ENCODE peak calls at places on chromosomes 11 and 22, in four cellular contexts. T, L, J and B are unnamed samples.

GRCh38 chr22:31952459-31952858 is 8.1 kb downstream of the YWHAH start:
- DNase-seq in T (no peak), J (no peak), L (no peak), B (no peak)

GRCh38 chr11:100739636-100740035 is 52.5 kb downstream of the ARHGAP42 start:
- DNase-seq in T (no peak), L (no peak), J (no peak), B (peak; percentile 55)

GRCh38 chr22:38110863-38111852 is 674 bp upstream of the BAIAP2L2 start:
- DNase-seq in L (no peak), T (no peak), J (no peak), B (peak; percentile 81)

GRCh38 chr11:29328961-29329441 is 687.8 kb downstream of the KCNA4 start:
- DNase-seq in J (no peak), T (no peak), L (no peak), B (peak; percentile 24)

GRCh38 chr11:9626778-9627394 is 37.0 kb upstream of the SWAP70 start:
- DNase-seq in T (no peak), L (no peak), J (no peak), B (no peak)

GRCh38 chr22:26174280-26174679 is 5.0 kb downstream of the SEZ6L start:
- DNase-seq in T (no peak), L (no peak), J (no peak), B (no peak)

GRCh38 chr22:30361916-30362631 is 5.3 kb downstream of the CCDC157 start:
- DNase-seq in L (no peak), T (no peak), J (no peak), B (no peak)

GRCh38 chr11:131661137-131661536 is 290.7 kb downstream of the NTM start:
- DNase-seq in J (no peak), L (no peak), T (no peak), B (no peak)

GRCh38 chr11:74255741-74256369 is 55.6 kb downstream of the P4HA3 start:
- DNase-seq in L (peak; percentile 60), T (peak; percentile 60), J (peak; percentile 58), B (peak; percentile 37)

GRCh38 chr22:32518848-32519247 is 44.2 kb downstream of the FBXO7 start:
- DNase-seq in L (peak; percentile 11), J (no peak), T (no peak), B (no peak)

GRCh38 chr11:113159967-113160621 is 154.3 kb upstream of the TTC12 start:
- DNase-seq in J (no peak), L (no peak), T (peak; percentile 65), B (no peak)

GRCh38 chr22:48955351-48956311 is 872.0 kb downstream of the BRD1 start:
- DNase-seq in J (no peak), L (no peak), T (peak; percentile 3), B (no peak)

GRCh38 chr22:36536717-36537116 is 7.8 kb upstream of the EIF3D start:
- DNase-seq in L (no peak), J (no peak), T (no peak), B (no peak)

GRCh38 chr11:76215946-76216345 is 9.6 kb upstream of the WNT11 start:
- DNase-seq in L (no peak), T (no peak), J (no peak), B (no peak)

GRCh38 chr11:119417726-119418540 is 5.0 kb downstream of the THY1 start:
- DNase-seq in L (no peak), J (no peak), T (peak; percentile 39), B (no peak)

GRCh38 chr11:77199346-77199745 is 71.3 kb downstream of the MYO7A start:
- DNase-seq in T (peak; percentile 6), J (no peak), L (no peak), B (no peak)

GRCh38 chr11:123107945-123108344 is 46.0 kb upstream of the HSPA8 start:
- DNase-seq in J (no peak), T (no peak), L (no peak), B (no peak)

GRCh38 chr11:11735586-11735985 is 106.2 kb upstream of the USP47 start:
- DNase-seq in L (no peak), J (no peak), T (no peak), B (no peak)

GRCh38 chr11:115164774-115165173 is 339.4 kb downstream of the CADM1 start:
- DNase-seq in J (no peak), L (no peak), T (no peak), B (no peak)

GRCh38 chr11:103601230-103601846 is 435.1 kb upstream of the DDI1 start:
- DNase-seq in T (no peak), J (peak; percentile 44), L (peak; percentile 45), B (peak; percentile 26)

GRCh38 chr11:74522776-74523175 is 29.3 kb upstream of the LIPT2 start:
- DNase-seq in L (no peak), J (no peak), T (no peak), B (no peak)

GRCh38 chr11:71582309-71582895 is at the start of gene KRTAP5-11:
- DNase-seq in L (no peak), T (no peak), J (no peak), B (no peak)

GRCh38 chr11:73597340-73597955 is 464 bp downstream of the FAM168A start:
- DNase-seq in J (no peak), T (no peak), L (no peak), B (no peak)

GRCh38 chr22:49670610-49671330 is 156.9 kb downstream of the BRD1 start:
- DNase-seq in T (no peak), L (peak; percentile 49), J (peak; percentile 9), B (no peak)

GRCh38 chr11:134644489-134645456 is 232.7 kb upstream of the B3GAT1 start:
- DNase-seq in T (no peak), J (no peak), L (no peak), B (no peak)

GRCh38 chr11:104661901-104662300 is 236.4 kb downstream of the CASP12 start:
- DNase-seq in T (no peak), J (no peak), L (no peak), B (no peak)

GRCh38 chr11:47267858-47268257 is 2.1 kb upstream of the MADD start:
- DNase-seq in J (no peak), T (no peak), L (no peak), B (no peak)

GRCh38 chr11:47270331-47271271 is 668 bp downstream of the MADD start:
- DNase-seq in L (peak; percentile 56), T (no peak), J (peak; percentile 36), B (no peak)

GRCh38 chr11:47268448-47269001 is 1.4 kb upstream of the MADD start:
- DNase-seq in T (no peak), L (no peak), J (no peak), B (no peak)

GRCh38 chr11:47269829-47270305 is at the start of gene MADD:
- DNase-seq in T (peak; percentile 88), J (peak; percentile 85), L (peak; percentile 90), B (peak; percentile 88)

GRCh38 chr11:47269002-47269828 is 718 bp upstream of the MADD start:
- DNase-seq in J (peak; percentile 91), L (peak; percentile 89), T (peak; percentile 90), B (peak; percentile 89)
- TF ChIP-seq CTCF in J (no peak), L (peak; percentile 12), T (peak; percentile 28), B (no peak)

GRCh38 chr11:60739114-60739513 is 14.6 kb downstream of the MS4A18 start:
- DNase-seq in J (no peak), T (no peak), L (no peak), B (no peak)
- TF ChIP-seq CTCF in J (no peak), T (no peak), L (no peak), B (no peak)

DNA sequence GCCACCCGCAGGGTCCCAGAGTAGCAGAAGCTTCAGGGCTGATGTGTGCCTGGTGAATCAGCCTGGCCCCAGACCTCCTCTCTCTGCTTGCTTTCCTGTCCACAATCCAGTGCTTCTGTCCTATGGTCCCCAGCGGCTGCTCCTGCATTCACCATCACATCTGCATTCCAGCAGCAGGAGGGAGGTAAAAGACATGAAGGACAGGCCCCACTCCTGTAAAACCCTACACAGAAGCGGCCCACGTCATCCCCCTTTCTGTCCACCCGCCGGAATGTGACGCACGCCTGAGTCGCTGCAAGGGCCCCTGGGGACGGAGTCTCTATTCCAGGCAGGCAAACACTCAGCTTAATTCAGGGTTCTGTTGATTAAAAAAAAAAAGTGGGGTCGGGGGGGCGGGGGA is 58.3 kb downstream of the CDKN1C start:
- DNase-seq in J (no peak), T (no peak), L (no peak), B (no peak)
- TF ChIP-seq CTCF in J (no peak), T (no peak), L (no peak), B (no peak)

DNA sequence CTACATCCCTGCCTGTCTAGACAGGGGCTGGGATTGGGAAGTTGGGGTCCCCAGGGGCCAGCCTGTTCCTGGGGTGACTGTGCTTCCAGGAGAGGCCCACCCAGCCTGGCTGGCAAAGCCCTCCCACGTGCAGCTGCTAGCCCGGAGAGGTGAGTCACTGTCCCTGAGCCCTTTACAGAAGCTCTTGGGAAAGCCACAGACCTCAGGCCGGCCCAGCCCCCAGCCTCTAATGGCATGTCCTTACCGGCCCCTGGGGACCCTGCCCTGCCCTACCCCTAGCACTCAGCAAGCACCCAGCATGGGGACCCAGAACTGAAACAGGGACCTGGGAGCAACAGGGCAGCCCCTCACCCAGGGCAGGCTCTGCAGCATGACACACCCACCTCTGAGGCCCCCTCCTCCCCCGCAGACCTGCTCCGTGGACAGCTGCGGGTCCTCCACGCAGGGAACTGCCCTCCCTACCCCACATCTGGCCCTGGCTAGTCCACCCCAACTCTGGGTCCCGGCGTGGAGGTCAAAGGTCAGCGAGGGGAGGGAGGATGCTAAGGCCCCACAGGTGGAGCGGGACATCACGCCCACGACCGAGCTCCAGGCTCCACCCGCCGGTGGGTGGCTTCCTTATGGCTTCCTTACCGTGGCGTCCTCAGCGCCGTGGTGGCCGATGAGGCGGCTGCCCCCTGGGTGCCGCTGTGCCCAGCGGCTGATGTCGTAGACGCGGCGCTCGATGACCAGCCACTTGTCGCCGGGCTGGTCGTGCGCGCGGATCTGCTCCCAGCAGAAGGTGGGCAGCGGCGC is 612 bp downstream of the FADS3 start:
- DNase-seq in J (peak; percentile 47), T (peak; percentile 60), L (peak; percentile 73), B (peak; percentile 59)
- TF ChIP-seq CTCF in J (no peak), T (no peak), L (no peak), B (no peak)